ENCODE peak calls at places on chromosomes 11 and 22, in eight cellular contexts. O, V, D, U, H, I, A and Y are unnamed samples. For H3K36me3, the result is how much of the 10 kb centered on the place peaks cover.

GRCh38 chr11:67504950-67505561 is at the start of gene PITPNM1:
- DNase-seq in O (no peak), V (no peak), D (peak), U (peak), H (peak), I (peak), A (no peak), Y (peak)

GRCh38 chr11:64675417-64676252 is 47.4 kb downstream of the NRXN2 start:
- DNase-seq in O (peak), V (no peak), D (peak), U (peak), H (peak), I (no peak), A (no peak), Y (no peak)

GRCh38 chr11:103927535-103927934 is 108.9 kb upstream of the DDI1 start:
- DNase-seq in O (no peak), V (no peak), D (no peak), U (peak), H (no peak), I (no peak), A (peak), Y (no peak)

GRCh38 chr11:32081129-32081641 is 9.7 kb upstream of the RCN1 start:
- DNase-seq in O (no peak), V (no peak), D (peak), U (no peak), H (peak), I (no peak), A (peak), Y (no peak)

GRCh38 chr11:17171916-17172315 is 35.9 kb downstream of the PIK3C2A start:
- DNase-seq in O (no peak), V (no peak), D (no peak), U (no peak), H (no peak), I (no peak), A (no peak), Y (no peak)

GRCh38 chr11:45332486-45332934 is 46.4 kb upstream of the SYT13 start:
- DNase-seq in O (no peak), V (peak), D (peak), U (peak), H (peak), I (peak), A (peak), Y (no peak)

GRCh38 chr11:75273331-75273988 is 32.9 kb downstream of the TPBGL start:
- DNase-seq in O (no peak), V (no peak), D (no peak), U (no peak), H (no peak), I (no peak), A (no peak), Y (no peak)

GRCh38 chr22:36873614-36874308 is 13.0 kb downstream of the NCF4 start:
- DNase-seq in O (no peak), V (peak), D (peak), U (peak), H (peak), I (peak), A (peak), Y (peak)

GRCh38 chr11:117528061-117528780 is 200.6 kb downstream of the CEP164 start:
- DNase-seq in O (no peak), V (no peak), D (peak), U (peak), H (no peak), I (no peak), A (peak), Y (no peak)

GRCh38 chr11:66953431-66953833 is 4.8 kb downstream of the PC start:
- DNase-seq in O (no peak), V (no peak), D (no peak), U (no peak), H (no peak), I (no peak), A (no peak), Y (no peak)

GRCh38 chr22:17369553-17370035 is 334 bp downstream of the CECR2 start:
- DNase-seq in O (no peak), V (no peak), D (peak), U (peak), H (peak), I (no peak), A (peak), Y (peak)

GRCh38 chr11:122310701-122311100 is 194.7 kb upstream of the BLID start:
- DNase-seq in O (no peak), V (no peak), D (no peak), U (no peak), H (no peak), I (no peak), A (no peak), Y (no peak)

GRCh38 chr11:122309262-122309925 is 193.4 kb upstream of the BLID start:
- DNase-seq in O (no peak), V (no peak), D (no peak), U (no peak), H (no peak), I (no peak), A (no peak), Y (no peak)

GRCh38 chr11:122307480-122308085 is 191.6 kb upstream of the BLID start:
- DNase-seq in O (no peak), V (no peak), D (no peak), U (no peak), H (no peak), I (no peak), A (no peak), Y (no peak)

GRCh38 chr11:122306776-122307479 is 190.9 kb upstream of the BLID start:
- DNase-seq in O (no peak), V (no peak), D (no peak), U (no peak), H (no peak), I (no peak), A (no peak), Y (no peak)

DNA sequence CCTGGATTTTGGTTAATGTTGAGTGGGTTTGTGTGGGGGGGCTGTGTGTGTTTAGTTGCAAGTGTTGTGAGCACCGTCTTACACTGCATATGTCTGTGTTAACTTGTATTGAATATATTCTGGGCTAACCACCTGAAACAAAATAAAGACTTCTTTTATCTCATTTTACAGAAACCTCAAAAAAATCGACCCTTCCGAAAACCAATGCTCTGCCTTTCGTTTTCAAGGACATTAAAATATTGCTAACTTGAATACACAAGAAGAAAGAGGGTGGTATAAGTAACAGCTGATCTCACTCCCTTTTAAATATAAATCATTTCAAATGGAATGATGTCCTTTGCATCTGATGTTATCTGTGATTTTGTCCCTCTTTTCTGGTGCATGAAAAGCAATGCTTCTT is 192.3 kb upstream of the BLID start:
- DNase-seq in O (no peak), V (no peak), D (no peak), U (no peak), H (no peak), I (no peak), A (no peak), Y (no peak)
- H3K4me3 ChIP-seq in O (peak), V (no peak), D (no peak), U (no peak), H (no peak), I (no peak), A (no peak), Y (no peak)

DNA sequence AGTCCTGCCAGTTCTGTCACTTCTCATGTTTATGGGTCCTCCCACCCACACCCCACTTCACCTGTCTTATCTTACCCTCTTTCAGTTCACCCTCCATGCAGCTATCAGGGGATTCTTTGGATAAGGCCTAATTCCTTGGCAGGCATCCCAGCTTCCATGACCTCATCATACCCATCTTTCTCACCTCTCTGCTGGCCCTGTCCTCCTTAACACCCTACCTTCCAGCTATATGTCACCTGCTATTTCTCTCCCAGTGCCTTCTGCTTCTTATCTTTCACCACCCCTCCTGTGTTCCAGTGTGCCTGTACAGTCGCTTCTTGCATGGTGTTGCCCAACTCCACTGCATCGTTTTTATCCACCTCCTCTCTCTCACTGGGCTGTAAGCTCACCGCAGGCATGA is 28.3 kb downstream of the SNU13 start:
- DNase-seq in O (no peak), V (no peak), D (no peak), U (no peak), H (no peak), I (no peak), A (no peak), Y (no peak)
- H3K36me3 ChIP-seq in O (half or more), V (half or more), D (half or more), U (under half), H (half or more), I (half or more), A (under half), Y (under half)

GRCh38 chr22:40381461-40381860 is 11.1 kb downstream of the SGSM3 start:
- DNase-seq in O (no peak), V (no peak), D (no peak), U (no peak), H (no peak), I (no peak), A (no peak), Y (no peak)

GRCh38 chr22:40388231-40388630 is 17.8 kb downstream of the SGSM3 start:
- DNase-seq in O (no peak), V (no peak), D (no peak), U (no peak), H (no peak), I (no peak), A (no peak), Y (no peak)

GRCh38 chr22:40387758-40388157 is 17.4 kb downstream of the SGSM3 start:
- DNase-seq in O (no peak), V (no peak), D (no peak), U (no peak), H (no peak), I (peak), A (no peak), Y (no peak)

GRCh38 chr22:40383905-40384304 is 13.5 kb downstream of the SGSM3 start:
- DNase-seq in O (no peak), V (no peak), D (no peak), U (no peak), H (no peak), I (no peak), A (no peak), Y (no peak)

DNA sequence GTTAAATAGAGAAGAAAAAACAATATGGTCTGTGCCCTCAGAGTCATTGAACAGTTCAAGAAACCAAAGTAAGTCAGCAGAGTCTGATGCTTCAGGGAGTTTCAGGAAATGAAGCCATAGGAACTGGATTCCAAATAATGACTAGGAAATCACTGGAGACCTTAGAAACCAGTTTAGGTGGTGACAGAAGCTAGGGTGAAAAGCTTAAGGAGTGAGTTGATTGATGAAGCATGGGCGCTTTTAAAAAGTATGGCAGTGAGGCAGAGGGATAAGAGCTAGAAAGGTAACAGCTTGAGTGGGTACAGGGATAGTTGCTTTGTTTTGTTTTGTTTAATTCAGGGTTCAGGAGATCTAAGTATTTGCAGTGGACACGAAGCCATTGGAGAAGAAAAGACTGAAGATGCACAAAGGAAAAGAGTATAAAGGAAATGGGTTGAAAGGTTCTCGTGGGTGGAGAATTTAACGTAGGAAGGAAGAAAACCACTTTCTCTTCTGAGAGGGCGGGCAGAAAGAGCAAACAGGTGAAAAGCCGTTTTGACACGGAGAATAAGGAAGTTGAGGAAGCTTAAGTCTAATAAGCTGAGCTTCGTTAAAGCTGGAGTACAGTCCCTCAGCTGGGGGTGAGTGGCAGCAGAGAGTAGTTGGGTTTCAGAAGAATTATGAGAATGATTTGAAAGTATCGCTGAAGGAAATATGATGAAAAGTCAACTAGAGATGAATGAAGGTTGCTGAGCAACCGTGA is 14.8 kb downstream of the SGSM3 start:
- DNase-seq in O (no peak), V (no peak), D (no peak), U (no peak), H (no peak), I (no peak), A (peak), Y (peak)
- TF ChIP-seq CTCF in O (no peak), V (no peak), D (no peak), U (no peak), H (no peak), I (no peak), A (no peak), Y (no peak)

DNA sequence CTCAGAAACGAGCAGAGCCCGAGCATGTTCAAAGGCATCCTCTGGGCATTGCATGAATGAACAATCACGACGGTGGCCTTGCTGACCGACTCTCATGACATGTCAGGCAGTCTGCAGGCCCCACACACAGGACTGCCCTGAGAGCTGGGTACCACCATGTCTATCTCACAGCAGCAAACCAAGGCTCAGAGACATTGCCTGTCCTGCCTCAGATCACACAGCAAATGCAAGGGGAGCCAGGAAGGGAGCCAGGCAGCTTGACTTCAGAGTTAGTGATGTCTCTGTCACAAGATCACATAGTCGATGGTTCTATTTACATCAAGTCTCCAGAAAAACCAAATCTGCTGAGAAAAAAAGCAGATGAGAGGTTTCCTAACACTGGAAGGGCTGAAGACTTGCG is 16.1 kb downstream of the SCUBE1 start:
- DNase-seq in O (no peak), V (no peak), D (no peak), U (no peak), H (no peak), I (no peak), A (no peak), Y (no peak)
- H3K4me3 ChIP-seq in O (no peak), V (no peak), D (no peak), U (no peak), H (no peak), I (no peak), A (no peak), Y (no peak)